ENCODE peak calls at places on chromosomes 12 and 14, in seven cellular contexts. Y is mucosa of gallbladder, D is AG09309, Z is C1 segment of cervical spinal cord, F is hypothalamus, U is NCI-H2081, N is HCT116. G is an unnamed sample.

GRCh38 chr14:54881235-54881760 is 21.3 kb downstream of the GCH1 start:
- DNase-seq in Y (no peak), D (no peak), Z (no peak), F (no peak), U (no peak), N (no peak), G (no peak)

GRCh38 chr12:89019439-89020120 is 332.7 kb downstream of the DUSP6 start:
- DNase-seq in Y (peak), D (peak), Z (peak), F (no peak), U (peak), N (peak), G (peak)

GRCh38 chr12:107102294-107102693 is 8.9 kb upstream of the CRY1 start:
- DNase-seq in Y (no peak), D (no peak), Z (no peak), F (no peak), U (no peak), N (no peak), G (no peak)

GRCh38 chr12:106522708-106523107 is 60.1 kb upstream of the RFX4 start:
- DNase-seq in Y (no peak), D (no peak), Z (no peak), F (no peak), U (no peak), N (no peak), G (no peak)

GRCh38 chr12:62813031-62813829 is 121.7 kb downstream of the PPM1H start:
- DNase-seq in Y (peak), D (peak), Z (peak), F (no peak), U (no peak), N (peak), G (peak)

GRCh38 chr12:49671051-49671765 is 36.0 kb downstream of the FMNL3 start:
- DNase-seq in Y (no peak), D (no peak), Z (no peak), F (no peak), U (no peak), N (no peak), G (no peak)

GRCh38 chr14:99943620-99944019 is 121.6 kb upstream of the EVL start:
- DNase-seq in Y (no peak), D (no peak), Z (no peak), F (no peak), U (no peak), N (no peak), G (no peak)

GRCh38 chr12:42481368-42481767 is 108.2 kb downstream of the PRICKLE1 start:
- DNase-seq in Y (no peak), D (no peak), Z (no peak), F (no peak), U (no peak), N (no peak), G (no peak)

GRCh38 chr14:38217538-38217937 is 9.8 kb downstream of the SSTR1 start:
- DNase-seq in Y (no peak), D (no peak), Z (no peak), F (no peak), U (no peak), N (no peak), G (no peak)

GRCh38 chr12:28421374-28421773 is 231.1 kb downstream of the CCDC91 start:
- DNase-seq in Y (no peak), D (no peak), Z (no peak), F (no peak), U (no peak), N (no peak), G (no peak)

GRCh38 chr12:82745062-82745461 is 58.4 kb downstream of the TMTC2 start:
- DNase-seq in Y (no peak), D (no peak), Z (no peak), F (no peak), U (peak), N (no peak), G (no peak)

GRCh38 chr12:53051058-53051880 is 1.4 kb downstream of the TNS2 start:
- DNase-seq in Y (peak), D (no peak), Z (peak), F (peak), U (no peak), N (no peak), G (no peak)